ENCODE peak calls at places on chromosome 7, in six cellular contexts. O, K, A, E, T and N are unnamed samples.

GRCh38 chr7:91266067-91266930 is 2.1 kb downstream of the FZD1 start:
- DNase-seq in O (peak; percentile 25), K (no peak), A (no peak), E (peak; percentile 8), T (no peak), N (no peak)

GRCh38 chr7:11217848-11218565 is 244.3 kb downstream of the PHF14 start:
- DNase-seq in O (no peak), K (no peak), A (no peak), E (no peak), T (no peak), N (no peak)

GRCh38 chr7:2158331-2159175 is 74.2 kb downstream of the MAD1L1 start:
- DNase-seq in O (no peak), K (no peak), A (no peak), E (no peak), T (no peak), N (no peak)

GRCh38 chr7:142654398-142654797 is 94.9 kb upstream of the PRSS1 start:
- DNase-seq in O (no peak), K (no peak), A (no peak), E (no peak), T (no peak), N (no peak)

GRCh38 chr7:158567153-158567603 is 20.4 kb downstream of the PTPRN2 start:
- DNase-seq in O (no peak), K (no peak), A (no peak), E (no peak), T (no peak), N (no peak)

GRCh38 chr7:155948845-155949244 is 136.6 kb upstream of the SHH start:
- DNase-seq in O (no peak), K (no peak), A (no peak), E (no peak), T (no peak), N (no peak)

GRCh38 chr7:71227126-71227525 is 95.2 kb downstream of the GALNT17 start:
- DNase-seq in O (no peak), K (no peak), A (no peak), E (no peak), T (no peak), N (no peak)

GRCh38 chr7:137992042-137992737 is 9.7 kb downstream of the CREB3L2 start:
- DNase-seq in O (peak; percentile 95), K (no peak), A (no peak), E (no peak), T (no peak), N (no peak)

GRCh38 chr7:87413951-87414381 is 61.5 kb downstream of the ABCB4 start:
- DNase-seq in O (peak; percentile 82), K (no peak), A (no peak), E (no peak), T (no peak), N (no peak)

GRCh38 chr7:1276626-1277175 is 44.0 kb downstream of the UNCX start:
- DNase-seq in O (no peak), K (no peak), A (no peak), E (no peak), T (no peak), N (no peak)

GRCh38 chr7:110922906-110923305 is 168.0 kb upstream of the LRRN3 start:
- DNase-seq in O (peak; percentile 80), K (no peak), A (no peak), E (no peak), T (no peak), N (no peak)

GRCh38 chr7:97126483-97127171 is 9.1 kb downstream of the SDHAF3 start:
- DNase-seq in O (peak; percentile 41), K (no peak), A (no peak), E (no peak), T (no peak), N (no peak)